ENCODE peak calls at places on chromosomes 16 and 17, in ten cellular contexts. I is GM03348; P is stimulated activated CD4-positive, alpha-beta T cell treated with anti-CD3 and anti-CD28 coated beads, Interleukin-1b, Interleukin-23, amount 100 ng/mL, for 24 hours; Z is stomach; M is BJ; N is GDM1; L is GM06990; Q is B cell; V is HAP-1; E is HFFc6. A is an unnamed sample.

GRCh38 chr17:51841669-51842068 is 316.8 kb downstream of the CA10 start:
- DNase-seq in Z (no peak), Q (no peak), V (no peak), I (no peak), L (no peak), M (no peak), N (no peak), P (no peak), E (no peak), A (no peak)

GRCh38 chr16:48117217-48118105 is 38.3 kb downstream of the ABCC12 start:
- DNase-seq in Q (peak), Z (no peak), P (peak), L (peak), N (peak), V (peak), E (no peak), I (peak), M (no peak), A (no peak)

GRCh38 chr17:80671823-80672105 is 127.1 kb downstream of the RPTOR start:
- DNase-seq in M (no peak), L (no peak), P (no peak), N (no peak), E (no peak), Q (no peak), I (no peak), Z (no peak), V (no peak), A (no peak)

GRCh38 chr17:57916925-57917858 is 38.0 kb downstream of the CUEDC1 start:
- DNase-seq in E (no peak), V (no peak), Z (no peak), N (no peak), P (no peak), M (no peak), Q (peak), L (no peak), I (no peak), A (no peak)

GRCh38 chr17:68248199-68248825 is 469 bp downstream of the AMZ2 start:
- DNase-seq in Z (peak), M (no peak), V (no peak), I (peak), E (peak), L (no peak), P (peak), N (no peak), Q (no peak), A (peak)

GRCh38 chr17:9981344-9981915 is 76.4 kb upstream of the RCVRN start:
- DNase-seq in V (no peak), L (no peak), Q (no peak), N (no peak), M (no peak), I (no peak), Z (no peak), E (no peak), P (no peak), A (no peak)

GRCh38 chr16:7350801-7351200 is 18.2 kb downstream of the RBFOX1 start:
- DNase-seq in M (no peak), Q (no peak), N (no peak), L (no peak), P (no peak), E (no peak), I (no peak), V (no peak), Z (no peak), A (no peak)

GRCh38 chr16:68298907-68299515 is 11.7 kb downstream of the SLC7A6OS start:
- DNase-seq in E (peak), P (no peak), I (peak), Z (peak), Q (no peak), N (no peak), M (no peak), L (no peak), V (peak), A (peak)

GRCh38 chr16:72246423-72246822 is 74.5 kb upstream of the PMFBP1 start:
- DNase-seq in Q (no peak), I (no peak), M (no peak), N (no peak), Z (no peak), E (no peak), P (no peak), L (peak), V (no peak), A (no peak)

GRCh38 chr17:82889496-82890338 is 49.9 kb upstream of the ZNF750 start:
- DNase-seq in Q (no peak), Z (peak), L (no peak), M (no peak), E (no peak), N (no peak), V (no peak), P (no peak), I (no peak), A (peak)

GRCh38 chr16:89455178-89455577 is 35.2 kb downstream of the ANKRD11 start:
- DNase-seq in E (no peak), M (no peak), L (no peak), Q (peak), P (no peak), Z (no peak), N (no peak), V (no peak), I (no peak), A (no peak)

GRCh38 chr17:28880572-28880945 is 17.0 kb downstream of the FLOT2 start:
- DNase-seq in L (no peak), N (no peak), E (no peak), P (no peak), M (no peak), V (no peak), Q (no peak), I (no peak), Z (no peak), A (no peak)

GRCh38 chr17:29176500-29177351 is 3.5 kb downstream of the MYO18A start:
- DNase-seq in E (no peak), N (no peak), V (peak), I (peak), L (peak), Q (peak), P (peak), M (no peak), Z (peak), A (peak)

GRCh38 chr17:39973496-39973895 is 7.1 kb upstream of the PSMD3 start:
- DNase-seq in V (no peak), L (no peak), N (no peak), M (no peak), Z (no peak), I (peak), P (no peak), E (peak), Q (no peak), A (no peak)

GRCh38 chr17:27491713-27492190 is 35.5 kb downstream of the KSR1 start:
- DNase-seq in P (no peak), Z (no peak), L (no peak), N (no peak), E (no peak), Q (no peak), V (no peak), M (no peak), I (no peak), A (no peak)

GRCh38 chr16:4601317-4602186 is 13.1 kb downstream of the UBALD1 start:
- DNase-seq in P (no peak), M (no peak), Q (no peak), I (no peak), N (no peak), L (no peak), Z (no peak), V (no peak), E (no peak), A (peak)

GRCh38 chr16:25608002-25608401 is 83.8 kb upstream of the HS3ST4 start:
- DNase-seq in N (no peak), L (no peak), I (no peak), M (no peak), V (no peak), E (no peak), P (no peak), Q (no peak), Z (no peak), A (no peak)

GRCh38 chr16:30875881-30876791 is 17.7 kb downstream of the BCL7C start:
- DNase-seq in L (peak), Z (no peak), E (no peak), I (peak), V (peak), P (no peak), M (no peak), N (no peak), Q (peak), A (no peak)

GRCh38 chr17:53912117-53912516 is 89.4 kb downstream of the KIF2B start:
- DNase-seq in L (no peak), P (no peak), N (no peak), Q (no peak), M (no peak), E (no peak), I (no peak), Z (no peak), V (no peak), A (no peak)

GRCh38 chr17:80843741-80844156 is 147.9 kb upstream of the CHMP6 start:
- DNase-seq in I (no peak), Q (no peak), V (no peak), M (no peak), P (no peak), L (no peak), N (no peak), Z (no peak), E (no peak), A (no peak)

GRCh38 chr17:10737786-10738185 is 8.0 kb upstream of the TMEM220 start:
- DNase-seq in E (no peak), M (no peak), L (no peak), N (no peak), Z (no peak), I (no peak), V (no peak), Q (no peak), P (no peak), A (no peak)

GRCh38 chr17:78891406-78892061 is 11.5 kb downstream of the CEP295NL start:
- DNase-seq in E (no peak), Z (no peak), I (no peak), L (no peak), N (no peak), V (no peak), M (no peak), P (no peak), Q (no peak), A (no peak)

GRCh38 chr16:88781140-88782077 is 3.6 kb downstream of the PIEZO1 start:
- DNase-seq in N (peak), L (peak), P (peak), M (no peak), E (no peak), Q (peak), Z (no peak), V (no peak), I (no peak), A (no peak)

GRCh38 chr16:84842516-84843148 is 22.8 kb downstream of the CRISPLD2 start:
- DNase-seq in P (no peak), Z (no peak), M (no peak), E (no peak), Q (no peak), I (no peak), V (no peak), N (no peak), L (no peak), A (no peak)

GRCh38 chr17:45225964-45226530 is 4.4 kb downstream of the FMNL1 start:
- DNase-seq in Z (peak), N (peak), V (no peak), I (no peak), M (no peak), L (peak), Q (peak), P (peak), E (no peak), A (no peak)

GRCh38 chr16:88936008-88936912 is 40.7 kb downstream of the CBFA2T3 start:
- DNase-seq in M (no peak), E (no peak), Z (no peak), N (peak), P (no peak), I (no peak), L (no peak), V (no peak), Q (peak), A (no peak)

GRCh38 chr17:50062323-50063243 is 6.7 kb downstream of the ITGA3 start:
- DNase-seq in Z (peak), I (peak), V (no peak), L (no peak), M (no peak), P (no peak), Q (no peak), E (peak), N (no peak), A (peak)

GRCh38 chr16:1498899-1499676 is 5.9 kb downstream of the TELO2 start:
- DNase-seq in I (no peak), M (no peak), E (no peak), L (no peak), N (no peak), Q (no peak), P (no peak), Z (no peak), V (no peak), A (no peak)

GRCh38 chr16:50591800-50592771 is 43.9 kb downstream of the NKD1 start:
- DNase-seq in Q (no peak), L (no peak), M (no peak), E (no peak), I (no peak), V (peak), P (no peak), N (no peak), Z (peak), A (peak)

GRCh38 chr17:40735016-40735415 is 20.1 kb downstream of the KRT25 start:
- DNase-seq in E (no peak), P (no peak), M (no peak), V (no peak), I (no peak), Z (no peak), Q (no peak), N (no peak), L (no peak), A (no peak)

GRCh38 chr16:2786061-2786825 is 1.1 kb downstream of the PRSS33 start:
- DNase-seq in Q (no peak), I (no peak), V (no peak), L (no peak), M (no peak), N (no peak), E (no peak), Z (no peak), P (no peak), A (no peak)

GRCh38 chr16:21116148-21116693 is 34.4 kb downstream of the DNAH3 start:
- DNase-seq in Z (no peak), N (peak), I (no peak), M (no peak), Q (peak), P (no peak), V (peak), E (no peak), L (peak), A (no peak)